ENCODE peak calls at places on chromosomes 16 and 17, in nine cellular contexts. Y is brain microvascular endothelial cell, U is uterus, W is hepatocyte, V is endothelial cell of umbilical vein, I is esophagus squamous epithelium, J is GM12878, A is ovary, F is tibial nerve. E is an unnamed sample.
A peak's percentile ranks its signal among the peaks of the same experiment; 100 is the strongest.

GRCh38 chr16:84207266-84207665 is 16.3 kb downstream of the ADAD2 start:
- DNase-seq in Y (no peak), U (no peak), W (no peak), V (no peak), I (no peak), J (no peak), A (no peak), F (no peak), E (no peak)

GRCh38 chr16:12215302-12216105 is 239.0 kb downstream of the SNX29 start:
- DNase-seq in Y (no peak), U (no peak), W (no peak), V (no peak), I (no peak), J (no peak), A (no peak), F (no peak), E (no peak)

GRCh38 chr16:28298511-28298878 is 6.2 kb downstream of the SBK1 start:
- DNase-seq in Y (no peak), U (no peak), W (no peak), V (no peak), I (no peak), J (no peak), A (no peak), F (no peak), E (no peak)

GRCh38 chr17:57994436-57994835 is 6.4 kb upstream of the VEZF1 start:
- DNase-seq in Y (no peak), U (no peak), W (no peak), V (no peak), I (no peak), J (no peak), A (no peak), F (no peak), E (no peak)

GRCh38 chr16:27529962-27530361 is 19.8 kb downstream of the GTF3C1 start:
- DNase-seq in Y (peak; percentile 81), U (no peak), W (no peak), V (no peak), I (no peak), J (no peak), A (no peak), F (no peak), E (peak; percentile 21)

GRCh38 chr16:17556276-17557052 is 85.7 kb upstream of the XYLT1 start:
- DNase-seq in Y (peak; percentile 0), U (no peak), W (peak; percentile 47), V (no peak), I (no peak), J (no peak), A (no peak), F (no peak), E (peak; percentile 20)

GRCh38 chr17:82876602-82877391 is 37.0 kb upstream of the ZNF750 start:
- DNase-seq in Y (peak; percentile 77), U (peak; percentile 75), W (peak; percentile 83), V (peak; percentile 79), I (no peak), J (no peak), A (peak; percentile 73), F (no peak), E (peak; percentile 80)

GRCh38 chr17:16464001-16464640 is 27.9 kb downstream of the LRRC75A start:
- DNase-seq in Y (no peak), U (no peak), W (no peak), V (no peak), I (no peak), J (no peak), A (no peak), F (no peak), E (no peak)

GRCh38 chr17:15502315-15503112 is 35.1 kb upstream of the CDRT4 start:
- DNase-seq in Y (peak; percentile 75), U (peak; percentile 94), W (peak; percentile 92), V (peak; percentile 58), I (peak; percentile 20), J (no peak), A (peak; percentile 93), F (peak; percentile 90), E (peak; percentile 17)

GRCh38 chr17:1224330-1224729 is 44.5 kb upstream of the ABR start:
- DNase-seq in Y (no peak), U (no peak), W (peak; percentile 43), V (no peak), I (no peak), J (no peak), A (no peak), F (no peak), E (no peak)

GRCh38 chr17:1227365-1227764 is 42.9 kb upstream of the BHLHA9 start:
- DNase-seq in Y (no peak), U (no peak), W (no peak), V (no peak), I (no peak), J (no peak), A (no peak), F (no peak), E (no peak)

GRCh38 chr17:1227917-1228751 is 42.1 kb upstream of the BHLHA9 start:
- DNase-seq in Y (no peak), U (no peak), W (peak; percentile 35), V (no peak), I (no peak), J (peak; percentile 32), A (no peak), F (no peak), E (no peak)

GRCh38 chr17:1228752-1229353 is 41.4 kb upstream of the BHLHA9 start:
- DNase-seq in Y (no peak), U (no peak), W (no peak), V (no peak), I (no peak), J (no peak), A (no peak), F (no peak), E (no peak)

DNA sequence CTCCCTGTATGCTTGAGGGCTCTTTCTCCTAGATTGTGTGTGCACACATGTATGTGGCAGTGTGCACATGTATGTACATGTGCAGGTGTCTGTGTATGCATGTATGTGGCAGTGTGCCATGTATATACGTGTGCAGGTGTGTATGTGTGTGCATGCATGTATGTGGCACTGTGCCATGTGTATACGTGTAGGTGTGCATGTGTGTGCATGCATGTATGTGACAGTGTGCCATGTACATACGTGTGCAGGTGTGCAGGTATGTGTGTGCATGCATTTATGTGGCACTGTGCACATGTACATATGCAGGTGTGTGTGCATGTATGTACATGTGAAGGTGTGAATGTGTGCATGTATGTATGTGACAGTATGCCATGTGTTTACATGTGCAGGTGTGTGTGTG is 43.9 kb upstream of the BHLHA9 start:
- DNase-seq in Y (no peak), U (no peak), W (no peak), V (no peak), I (no peak), J (no peak), A (no peak), F (no peak), E (no peak)
- H3K27me3 ChIP-seq in Y (peaks cover 33% of the 10 kb centered on the region), U (peaks cover 4% of the 10 kb centered on the region), W (peaks cover 46% of the 10 kb centered on the region), V (peaks cover 27% of the 10 kb centered on the region), I (peaks cover 3% of the 10 kb centered on the region), J (no peaks in the 10 kb centered on the region), A (peaks cover 2% of the 10 kb centered on the region), F (peaks cover 44% of the 10 kb centered on the region), E (peaks cover 19% of the 10 kb centered on the region)

DNA sequence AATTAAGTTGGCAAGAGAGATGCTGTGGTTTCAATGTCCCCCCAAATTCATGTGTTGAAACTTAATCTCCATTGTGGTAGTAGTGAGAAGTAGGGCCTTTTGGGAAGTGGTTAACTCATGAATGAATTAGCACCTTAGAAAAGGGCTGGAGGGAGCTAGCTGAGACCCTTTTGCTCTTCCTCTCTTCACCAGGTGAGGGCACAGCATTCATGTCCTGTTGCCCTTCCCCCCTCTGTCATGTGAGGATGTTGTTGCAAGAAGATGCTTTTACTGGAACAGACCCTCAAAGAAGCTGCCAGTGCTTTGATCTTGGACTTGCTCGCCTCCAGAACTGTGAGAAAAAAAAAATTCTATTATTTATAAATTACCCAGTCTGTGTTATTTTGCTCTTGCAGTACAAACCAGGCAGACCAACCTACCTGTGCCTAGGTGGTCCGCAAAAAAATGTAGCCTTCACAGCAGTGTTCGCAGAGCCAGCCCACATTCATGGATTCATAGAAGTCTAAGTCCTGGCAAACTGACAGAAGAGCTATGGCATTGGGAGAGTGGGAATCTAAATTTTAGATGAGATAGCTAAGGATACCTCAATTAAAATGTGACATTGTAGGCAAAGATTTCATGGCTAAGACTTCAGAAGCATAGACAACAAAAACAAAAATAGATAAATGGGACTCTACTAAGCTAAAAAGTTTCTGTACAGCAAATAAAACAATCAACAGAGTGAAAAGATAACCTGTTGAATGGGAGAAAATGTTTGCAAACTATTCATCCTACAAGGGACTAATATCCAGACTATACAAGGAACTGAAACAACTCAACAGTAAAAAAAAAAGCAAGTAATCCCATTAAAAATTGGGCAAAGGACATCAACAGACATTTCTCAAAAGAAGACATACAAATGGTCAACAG is 32.0 kb upstream of the ABCA5 start:
- DNase-seq in Y (no peak), U (no peak), W (peak; percentile 34), V (peak; percentile 3), I (no peak), J (peak; percentile 4), A (no peak), F (no peak), E (no peak)
- TF ChIP-seq CTCF in Y (peak; percentile 40), U (no peak), W (peak; percentile 30), V (no peak), I (no peak), J (peak; percentile 46), A (no peak), F (no peak), E (peak; percentile 11)

DNA sequence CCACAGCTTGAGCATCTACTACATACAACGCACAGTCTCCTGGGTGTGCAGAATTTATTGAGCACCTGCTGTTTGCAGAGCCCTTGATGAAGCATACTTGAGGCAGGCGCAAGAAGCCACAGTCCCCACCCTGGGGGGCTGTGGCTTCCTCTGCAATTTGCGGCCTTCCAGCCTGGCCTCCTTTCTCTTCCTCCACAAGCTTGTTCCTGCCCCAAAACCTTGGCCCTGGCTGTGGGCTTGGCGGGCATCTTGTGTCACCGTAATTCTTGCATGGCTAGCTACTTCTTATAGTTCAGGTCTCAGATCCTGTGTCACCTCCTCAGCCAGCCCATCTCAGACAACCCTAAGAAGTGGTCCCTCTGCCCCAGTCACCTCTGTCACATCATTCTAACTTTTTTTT is 43.9 kb upstream of the POLR3E start:
- DNase-seq in Y (no peak), U (no peak), W (no peak), V (no peak), I (no peak), J (no peak), A (no peak), F (no peak), E (no peak)
- H3K36me3 ChIP-seq in Y (peaks cover 48% of the 10 kb centered on the region), U (no peaks in the 10 kb centered on the region), W (no peaks in the 10 kb centered on the region), V (peaks cover 10% of the 10 kb centered on the region), I (peaks cover 100% of the 10 kb centered on the region), J (peaks cover 39% of the 10 kb centered on the region), A (no peaks in the 10 kb centered on the region), F (peaks cover 100% of the 10 kb centered on the region), E (peaks cover 18% of the 10 kb centered on the region)

GRCh38 chr17:20105539-20106291 is 96.6 kb downstream of the SPECC1 start:
- DNase-seq in Y (no peak), U (no peak), W (no peak), V (no peak), I (no peak), J (no peak), A (no peak), F (no peak), E (no peak)
- H3K27me3 ChIP-seq in Y (peaks cover 10% of the 10 kb centered on the region), U (no peaks in the 10 kb centered on the region), W (peaks cover 10% of the 10 kb centered on the region), V (peaks cover 7% of the 10 kb centered on the region), I (no peaks in the 10 kb centered on the region), J (no peaks in the 10 kb centered on the region), A (no peaks in the 10 kb centered on the region), F (no peaks in the 10 kb centered on the region), E (peaks cover 6% of the 10 kb centered on the region)

E was measured in bronchial epithelial cell.